ENCODE peak calls at places on chromosome 11, in eight cellular contexts. One of them, this sample, is unnamed.

GRCh38 chr11:5550440-5551095 is 2.2 kb upstream of the OR52H1 start:
- DNase-seq in fibroblast of pulmonary artery: peak
- DNase-seq in kidney: no peak
- DNase-seq in PC-3: peak
- DNase-seq in upper lobe of right lung: no peak
- DNase-seq in cardiac muscle cell: peak
- DNase-seq in psoas muscle: no peak
- DNase-seq in chondrocyte: no peak
- DNase-seq in this sample: no peak

GRCh38 chr11:64207247-64208085 is 945 bp downstream of the FERMT3 start:
- DNase-seq in fibroblast of pulmonary artery: peak
- DNase-seq in kidney: peak
- DNase-seq in PC-3: peak
- DNase-seq in upper lobe of right lung: peak
- DNase-seq in cardiac muscle cell: peak
- DNase-seq in psoas muscle: peak
- DNase-seq in chondrocyte: no peak
- DNase-seq in this sample: peak

GRCh38 chr11:8593935-8594909 is at the start of gene STK33:
- DNase-seq in fibroblast of pulmonary artery: peak
- DNase-seq in kidney: peak
- DNase-seq in PC-3: no peak
- DNase-seq in upper lobe of right lung: peak
- DNase-seq in cardiac muscle cell: peak
- DNase-seq in psoas muscle: peak
- DNase-seq in chondrocyte: no peak
- DNase-seq in this sample: no peak

GRCh38 chr11:14813506-14813905 is 78.5 kb downstream of the CYP2R1 start:
- DNase-seq in fibroblast of pulmonary artery: no peak
- DNase-seq in kidney: no peak
- DNase-seq in PC-3: no peak
- DNase-seq in upper lobe of right lung: no peak
- DNase-seq in cardiac muscle cell: no peak
- DNase-seq in psoas muscle: no peak
- DNase-seq in chondrocyte: no peak
- DNase-seq in this sample: no peak

GRCh38 chr11:61489833-61490585 is 18.5 kb upstream of the LRRC10B start:
- DNase-seq in fibroblast of pulmonary artery: peak
- DNase-seq in kidney: peak
- DNase-seq in PC-3: peak
- DNase-seq in upper lobe of right lung: no peak
- DNase-seq in cardiac muscle cell: peak
- DNase-seq in psoas muscle: no peak
- DNase-seq in chondrocyte: no peak
- DNase-seq in this sample: no peak

GRCh38 chr11:118921929-118922744 is 3.6 kb downstream of the BCL9L start:
- DNase-seq in fibroblast of pulmonary artery: peak
- DNase-seq in kidney: peak
- DNase-seq in PC-3: peak
- DNase-seq in upper lobe of right lung: peak
- DNase-seq in cardiac muscle cell: peak
- DNase-seq in psoas muscle: peak
- DNase-seq in chondrocyte: no peak
- DNase-seq in this sample: no peak

GRCh38 chr11:9078113-9079041 is 13.0 kb downstream of the SCUBE2 start:
- DNase-seq in fibroblast of pulmonary artery: no peak
- DNase-seq in kidney: no peak
- DNase-seq in PC-3: no peak
- DNase-seq in upper lobe of right lung: no peak
- DNase-seq in cardiac muscle cell: no peak
- DNase-seq in psoas muscle: no peak
- DNase-seq in chondrocyte: no peak
- DNase-seq in this sample: no peak

GRCh38 chr11:7442588-7443215 is 42.6 kb upstream of the OLFML1 start:
- DNase-seq in fibroblast of pulmonary artery: peak
- DNase-seq in kidney: peak
- DNase-seq in PC-3: peak
- DNase-seq in upper lobe of right lung: peak
- DNase-seq in cardiac muscle cell: peak
- DNase-seq in psoas muscle: peak
- DNase-seq in chondrocyte: no peak
- DNase-seq in this sample: peak

GRCh38 chr11:48170176-48170839 is 46.3 kb upstream of the OR4B1 start:
- DNase-seq in fibroblast of pulmonary artery: no peak
- DNase-seq in kidney: no peak
- DNase-seq in PC-3: no peak
- DNase-seq in upper lobe of right lung: no peak
- DNase-seq in cardiac muscle cell: peak
- DNase-seq in psoas muscle: no peak
- DNase-seq in chondrocyte: no peak
- DNase-seq in this sample: no peak

GRCh38 chr11:66745356-66746235 is 16.6 kb upstream of the SPTBN2 start:
- DNase-seq in fibroblast of pulmonary artery: no peak
- DNase-seq in kidney: peak
- DNase-seq in PC-3: peak
- DNase-seq in upper lobe of right lung: peak
- DNase-seq in cardiac muscle cell: no peak
- DNase-seq in psoas muscle: no peak
- DNase-seq in chondrocyte: no peak
- DNase-seq in this sample: no peak

GRCh38 chr11:126431401-126432064 is 76.0 kb downstream of the ST3GAL4 start:
- DNase-seq in fibroblast of pulmonary artery: peak
- DNase-seq in kidney: no peak
- DNase-seq in PC-3: peak
- DNase-seq in upper lobe of right lung: no peak
- DNase-seq in cardiac muscle cell: peak
- DNase-seq in psoas muscle: peak
- DNase-seq in chondrocyte: no peak
- DNase-seq in this sample: no peak

DNA sequence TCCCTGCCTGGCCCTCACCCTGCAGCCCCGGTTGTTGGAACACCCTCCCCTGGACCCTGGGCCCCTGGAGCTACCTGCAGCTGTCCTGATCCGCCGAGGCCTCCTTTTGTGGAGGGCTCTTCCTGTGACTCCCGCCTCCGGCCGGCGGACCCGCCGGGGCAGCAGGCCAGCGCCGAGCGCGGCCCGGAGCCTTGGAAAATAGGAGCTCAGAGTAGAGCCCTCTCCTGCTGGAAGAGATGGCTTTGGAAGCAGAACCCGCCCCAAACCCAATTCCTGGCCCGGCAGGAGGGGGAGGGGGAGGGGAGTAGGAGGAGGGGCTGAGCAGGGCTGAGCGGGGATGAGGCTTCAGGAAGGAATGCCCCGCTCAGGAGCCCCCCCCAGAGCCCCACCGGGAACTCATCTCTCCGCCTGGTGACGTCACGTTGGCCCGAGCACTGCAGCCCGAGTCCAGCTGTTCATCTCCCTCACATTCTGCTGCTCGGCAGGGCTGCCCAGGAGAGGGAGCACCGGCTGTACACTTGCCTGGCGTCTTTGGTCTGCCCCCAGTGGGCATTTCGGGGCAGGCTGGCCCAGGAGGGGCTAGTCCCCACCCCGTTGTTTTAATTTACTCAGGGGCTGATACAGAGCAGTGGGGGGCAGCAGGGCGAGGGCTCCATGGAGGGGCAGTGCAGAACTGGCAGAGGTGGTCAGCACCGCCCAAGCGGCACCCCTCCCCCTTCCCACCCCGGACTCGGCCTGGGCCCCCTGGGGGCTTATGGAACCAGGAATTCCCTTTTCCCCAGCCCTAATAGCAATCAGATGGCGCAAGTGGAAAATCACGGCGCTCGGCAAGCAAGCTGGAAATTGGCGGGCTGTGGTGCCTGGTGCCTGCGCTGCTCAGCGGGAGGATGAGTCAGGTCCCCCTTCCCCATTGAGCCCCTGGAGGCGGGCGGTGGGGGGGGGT is at the start of gene MRGPRF:
- DNase-seq in fibroblast of pulmonary artery: peak
- DNase-seq in kidney: peak
- DNase-seq in PC-3: peak
- DNase-seq in upper lobe of right lung: peak
- DNase-seq in cardiac muscle cell: peak
- DNase-seq in psoas muscle: peak
- DNase-seq in chondrocyte: no peak
- DNase-seq in this sample: no peak
- TF ChIP-seq CTCF in fibroblast of pulmonary artery: peak
- TF ChIP-seq CTCF in kidney: peak
- TF ChIP-seq CTCF in PC-3: peak
- TF ChIP-seq CTCF in upper lobe of right lung: peak
- TF ChIP-seq CTCF in cardiac muscle cell: peak
- TF ChIP-seq CTCF in psoas muscle: peak
- TF ChIP-seq CTCF in chondrocyte: peak
- TF ChIP-seq CTCF in this sample: peak

GRCh38 chr11:11155962-11156815 is 196.9 kb downstream of the CSNK2A3 start:
- DNase-seq in fibroblast of pulmonary artery: no peak
- DNase-seq in kidney: no peak
- DNase-seq in PC-3: peak
- DNase-seq in upper lobe of right lung: no peak
- DNase-seq in cardiac muscle cell: peak
- DNase-seq in psoas muscle: no peak
- DNase-seq in chondrocyte: no peak
- DNase-seq in this sample: no peak
- TF ChIP-seq CTCF in fibroblast of pulmonary artery: peak
- TF ChIP-seq CTCF in kidney: no peak
- TF ChIP-seq CTCF in PC-3: peak
- TF ChIP-seq CTCF in upper lobe of right lung: peak
- TF ChIP-seq CTCF in cardiac muscle cell: peak
- TF ChIP-seq CTCF in psoas muscle: peak
- TF ChIP-seq CTCF in chondrocyte: peak
- TF ChIP-seq CTCF in this sample: peak

GRCh38 chr11:68532719-68533369 is 72.3 kb downstream of the PPP6R3 start:
- DNase-seq in fibroblast of pulmonary artery: no peak
- DNase-seq in kidney: no peak
- DNase-seq in PC-3: peak
- DNase-seq in upper lobe of right lung: no peak
- DNase-seq in cardiac muscle cell: no peak
- DNase-seq in psoas muscle: no peak
- DNase-seq in chondrocyte: no peak
- DNase-seq in this sample: no peak

GRCh38 chr11:68531129-68531693 is 70.7 kb downstream of the PPP6R3 start:
- DNase-seq in fibroblast of pulmonary artery: no peak
- DNase-seq in kidney: no peak
- DNase-seq in PC-3: no peak
- DNase-seq in upper lobe of right lung: no peak
- DNase-seq in cardiac muscle cell: no peak
- DNase-seq in psoas muscle: no peak
- DNase-seq in chondrocyte: no peak
- DNase-seq in this sample: no peak

GRCh38 chr11:68535098-68535497 is 74.5 kb downstream of the PPP6R3 start:
- DNase-seq in fibroblast of pulmonary artery: no peak
- DNase-seq in kidney: no peak
- DNase-seq in PC-3: no peak
- DNase-seq in upper lobe of right lung: no peak
- DNase-seq in cardiac muscle cell: no peak
- DNase-seq in psoas muscle: no peak
- DNase-seq in chondrocyte: no peak
- DNase-seq in this sample: no peak

GRCh38 chr11:68536706-68537105 is 76.2 kb downstream of the PPP6R3 start:
- DNase-seq in fibroblast of pulmonary artery: no peak
- DNase-seq in kidney: no peak
- DNase-seq in PC-3: no peak
- DNase-seq in upper lobe of right lung: no peak
- DNase-seq in cardiac muscle cell: no peak
- DNase-seq in psoas muscle: no peak
- DNase-seq in chondrocyte: no peak
- DNase-seq in this sample: no peak

DNA sequence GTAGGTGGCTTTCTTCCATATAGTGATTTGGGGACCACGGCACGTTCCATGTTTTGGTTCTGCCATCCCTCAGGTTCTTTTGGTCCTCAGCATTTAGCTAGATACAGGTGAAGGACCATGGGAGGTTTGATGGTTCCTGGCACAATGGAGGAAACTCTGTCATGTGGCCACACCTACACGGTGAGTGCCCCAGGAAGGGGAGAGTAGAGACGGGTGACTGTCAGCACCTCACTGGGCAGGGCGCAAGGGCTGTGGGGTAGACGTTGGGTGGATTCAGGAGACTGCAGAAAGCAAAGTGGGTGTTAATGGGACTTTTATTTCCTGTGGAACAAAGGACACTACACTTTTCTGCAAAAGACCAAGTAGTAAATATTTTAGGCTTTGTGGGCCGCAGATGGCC is 73.4 kb downstream of the PPP6R3 start:
- DNase-seq in fibroblast of pulmonary artery: no peak
- DNase-seq in kidney: no peak
- DNase-seq in PC-3: no peak
- DNase-seq in upper lobe of right lung: no peak
- DNase-seq in cardiac muscle cell: no peak
- DNase-seq in psoas muscle: no peak
- DNase-seq in chondrocyte: no peak
- DNase-seq in this sample: no peak
- TF ChIP-seq CTCF in fibroblast of pulmonary artery: no peak
- TF ChIP-seq CTCF in kidney: no peak
- TF ChIP-seq CTCF in PC-3: no peak
- TF ChIP-seq CTCF in upper lobe of right lung: no peak
- TF ChIP-seq CTCF in cardiac muscle cell: no peak
- TF ChIP-seq CTCF in psoas muscle: no peak
- TF ChIP-seq CTCF in chondrocyte: no peak
- TF ChIP-seq CTCF in this sample: no peak

DNA sequence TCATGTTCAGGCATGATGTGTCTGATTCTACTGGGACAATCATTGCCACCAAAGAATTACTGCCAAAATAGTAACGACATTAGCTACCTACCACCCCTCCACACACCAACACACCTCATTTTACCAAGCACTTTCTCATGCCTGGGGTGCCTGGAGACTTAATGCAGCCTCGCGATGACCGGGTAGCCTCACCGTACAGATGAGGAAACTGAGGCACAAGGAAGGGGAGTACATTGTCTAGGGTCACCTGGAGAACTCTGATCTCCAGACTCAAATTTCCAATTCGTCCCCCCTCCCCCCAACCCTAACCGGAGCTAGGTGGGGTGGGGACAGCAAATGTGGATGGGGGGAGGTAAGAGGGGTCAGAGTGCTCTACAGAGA is 2.7 kb upstream of the RTN4RL2 start:
- DNase-seq in fibroblast of pulmonary artery: no peak
- DNase-seq in kidney: peak
- DNase-seq in PC-3: no peak
- DNase-seq in upper lobe of right lung: no peak
- DNase-seq in cardiac muscle cell: no peak
- DNase-seq in psoas muscle: no peak
- DNase-seq in chondrocyte: no peak
- DNase-seq in this sample: no peak
- TF ChIP-seq CTCF in fibroblast of pulmonary artery: no peak
- TF ChIP-seq CTCF in kidney: no peak
- TF ChIP-seq CTCF in PC-3: no peak
- TF ChIP-seq CTCF in upper lobe of right lung: no peak
- TF ChIP-seq CTCF in cardiac muscle cell: no peak
- TF ChIP-seq CTCF in psoas muscle: no peak
- TF ChIP-seq CTCF in chondrocyte: peak
- TF ChIP-seq CTCF in this sample: peak

This sample was measured in CD14-positive monocyte.